ENCODE peak calls at places on chromosomes 6 and 20, in seven cellular contexts. M, A, F, R, O, Z and L are unnamed samples. For H3K4me1, the result is how much of the 10 kb centered on the place peaks cover.

GRCh38 chr6:21918666-21919065 is 325.1 kb downstream of the SOX4 start:
- DNase-seq in M (no peak), A (no peak), F (no peak), R (no peak), O (no peak), Z (no peak), L (no peak)

GRCh38 chr6:111709615-111710398 is 104.1 kb upstream of the TRAF3IP2 start:
- DNase-seq in M (peak), A (peak), F (no peak), R (peak), O (peak), Z (peak), L (no peak)

GRCh38 chr20:64073476-64074183 is 5.7 kb downstream of the RGS19 start:
- DNase-seq in M (no peak), A (no peak), F (no peak), R (no peak), O (no peak), Z (no peak), L (no peak)

GRCh38 chr6:38077488-38078015 is 258.0 kb downstream of the ZFAND3 start:
- DNase-seq in M (no peak), A (no peak), F (no peak), R (no peak), O (no peak), Z (no peak), L (no peak)

GRCh38 chr6:157203312-157203744 is 120.0 kb downstream of the TMEM242 start:
- DNase-seq in M (no peak), A (no peak), F (peak), R (no peak), O (no peak), Z (no peak), L (no peak)

GRCh38 chr20:39326050-39326449 is 363.9 kb downstream of the DHX35 start:
- DNase-seq in M (no peak), A (no peak), F (no peak), R (no peak), O (no peak), Z (no peak), L (no peak)

GRCh38 chr6:141552463-141552862 is 580.3 kb upstream of the GJE1 start:
- DNase-seq in M (no peak), A (peak), F (no peak), R (peak), O (peak), Z (no peak), L (no peak)

GRCh38 chr20:54172532-54172855 is 1.3 kb downstream of the CYP24A1 start:
- DNase-seq in M (no peak), A (no peak), F (no peak), R (no peak), O (no peak), Z (no peak), L (no peak)

GRCh38 chr6:84280030-84280429 is 52.6 kb upstream of the CEP162 start:
- DNase-seq in M (no peak), A (peak), F (no peak), R (peak), O (no peak), Z (no peak), L (no peak)

GRCh38 chr6:131574133-131574532 is 1.1 kb downstream of the ARG1 start:
- DNase-seq in M (no peak), A (no peak), F (no peak), R (no peak), O (no peak), Z (no peak), L (no peak)

GRCh38 chr20:4111440-4112411 is 96.4 kb upstream of the RNF24 start:
- DNase-seq in M (no peak), A (no peak), F (no peak), R (no peak), O (no peak), Z (no peak), L (no peak)

GRCh38 chr6:157879873-157880254 is 56.8 kb downstream of the SNX9 start:
- DNase-seq in M (no peak), A (no peak), F (no peak), R (no peak), O (no peak), Z (no peak), L (peak)

GRCh38 chr20:5973971-5974370 is 23.5 kb downstream of the MCM8 start:
- DNase-seq in M (no peak), A (no peak), F (no peak), R (no peak), O (no peak), Z (no peak), L (no peak)
- H3K27ac ChIP-seq in M (no peak), A (no peak), F (no peak), R (no peak), O (peak), Z (no peak), L (no peak)

GRCh38 chr6:3351837-3352524 is 93.2 kb downstream of the PSMG4 start:
- DNase-seq in M (no peak), A (no peak), F (no peak), R (no peak), O (no peak), Z (no peak), L (no peak)
- H3K4me1 ChIP-seq in M (under half), A (under half), F (under half), R (under half), O (under half), Z (under half), L (under half)

GRCh38 chr6:35300848-35301247 is 3.2 kb downstream of the DEF6 start:
- DNase-seq in M (no peak), A (no peak), F (no peak), R (no peak), O (no peak), Z (no peak), L (no peak)
- H3K27ac ChIP-seq in M (no peak), A (no peak), F (peak), R (no peak), O (no peak), Z (no peak), L (peak)

GRCh38 chr6:15279047-15279661 is 33.3 kb downstream of the JARID2 start:
- DNase-seq in M (no peak), A (no peak), F (no peak), R (no peak), O (no peak), Z (no peak), L (no peak)

GRCh38 chr6:15283986-15284361 is 38.1 kb downstream of the JARID2 start:
- DNase-seq in M (no peak), A (no peak), F (no peak), R (no peak), O (no peak), Z (no peak), L (no peak)

GRCh38 chr6:15282334-15282733 is 36.5 kb downstream of the JARID2 start:
- DNase-seq in M (no peak), A (no peak), F (no peak), R (no peak), O (no peak), Z (no peak), L (no peak)

GRCh38 chr6:15280961-15281360 is 35.1 kb downstream of the JARID2 start:
- DNase-seq in M (no peak), A (no peak), F (no peak), R (no peak), O (no peak), Z (no peak), L (no peak)

GRCh38 chr6:15280023-15280422 is 34.2 kb downstream of the JARID2 start:
- DNase-seq in M (no peak), A (no peak), F (no peak), R (peak), O (no peak), Z (no peak), L (no peak)
- H3K4me1 ChIP-seq in M (under half), A (under half), F (under half), R (under half), O (under half), Z (under half), L (half or more)

DNA sequence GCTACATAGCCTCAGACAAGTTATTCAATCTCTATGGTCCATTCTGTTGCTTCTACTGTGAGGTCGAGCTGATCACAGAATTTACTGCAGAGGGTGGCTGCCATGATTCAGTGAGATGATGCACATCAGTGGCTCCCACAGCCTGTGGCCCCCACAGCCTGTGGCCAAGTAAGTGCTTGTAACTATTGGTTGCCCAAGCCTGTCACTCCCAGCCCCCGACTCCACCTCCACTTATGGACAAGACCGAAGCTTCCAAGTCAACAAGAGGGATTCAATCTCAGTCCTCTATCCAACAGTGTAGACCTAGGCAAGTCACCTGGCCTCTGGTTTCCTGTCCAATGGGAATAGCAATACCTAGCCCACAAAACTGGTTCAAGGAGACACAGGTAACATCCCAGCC is 8.2 kb downstream of the KCNK5 start:
- DNase-seq in M (no peak), A (no peak), F (no peak), R (no peak), O (no peak), Z (no peak), L (no peak)
- H3K27ac ChIP-seq in M (no peak), A (no peak), F (peak), R (no peak), O (no peak), Z (no peak), L (peak)

DNA sequence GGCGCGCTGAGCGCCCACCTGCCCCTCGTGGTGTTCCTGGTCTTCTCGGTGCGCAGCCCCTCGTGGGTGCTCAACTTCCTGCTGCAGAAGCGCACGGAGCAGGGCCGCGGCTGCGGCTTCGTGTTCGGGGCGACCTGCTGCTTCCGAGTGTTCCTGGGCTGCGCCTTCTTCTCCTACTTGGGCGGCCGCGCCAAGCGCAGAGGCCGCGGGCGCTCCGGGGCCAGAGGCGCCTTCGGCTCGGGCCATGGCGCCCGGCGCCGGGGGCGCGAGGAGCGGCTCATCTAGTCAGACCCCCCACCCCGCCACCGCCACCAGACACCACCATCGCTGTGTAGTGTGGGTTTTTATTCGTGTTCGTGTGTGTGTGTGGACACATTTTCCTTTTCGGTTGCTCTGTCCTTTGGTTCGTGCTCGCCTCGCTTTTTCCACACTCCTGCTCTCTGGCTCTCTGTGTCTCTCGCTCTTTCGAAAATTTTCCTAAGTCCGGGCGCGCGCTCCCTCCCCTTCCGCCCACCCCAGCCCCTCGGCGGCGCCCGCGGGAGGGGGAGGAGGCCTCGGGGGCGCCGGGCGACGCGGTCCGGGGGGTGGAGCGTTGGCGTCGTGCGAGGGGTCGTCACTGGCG is 38.0 kb downstream of the GNAS start:
- DNase-seq in M (peak), A (peak), F (peak), R (peak), O (no peak), Z (peak), L (peak)
- H3K4me1 ChIP-seq in M (under half), A (under half), F (under half), R (under half), O (under half), Z (under half), L (under half)

GRCh38 chr6:68641172-68641571 is 6.1 kb downstream of the ADGRB3 start:
- DNase-seq in M (no peak), A (no peak), F (no peak), R (no peak), O (no peak), Z (no peak), L (no peak)
- H3K27ac ChIP-seq in M (no peak), A (no peak), F (no peak), R (no peak), O (no peak), Z (peak), L (no peak)

GRCh38 chr6:108673153-108673552 is 112.4 kb downstream of the FOXO3 start:
- DNase-seq in M (no peak), A (no peak), F (no peak), R (no peak), O (no peak), Z (no peak), L (no peak)

GRCh38 chr6:108669673-108670072 is 109.0 kb downstream of the FOXO3 start:
- DNase-seq in M (no peak), A (no peak), F (no peak), R (no peak), O (no peak), Z (no peak), L (no peak)

GRCh38 chr6:108671790-108672189 is 111.1 kb downstream of the FOXO3 start:
- DNase-seq in M (no peak), A (no peak), F (no peak), R (no peak), O (no peak), Z (no peak), L (no peak)

GRCh38 chr6:108673602-108674001 is 112.9 kb downstream of the FOXO3 start:
- DNase-seq in M (no peak), A (peak), F (no peak), R (peak), O (no peak), Z (no peak), L (no peak)

GRCh38 chr6:108671175-108671574 is 110.5 kb downstream of the FOXO3 start:
- DNase-seq in M (no peak), A (no peak), F (no peak), R (no peak), O (no peak), Z (no peak), L (no peak)
- H3K4me1 ChIP-seq in M (under half), A (under half), F (half or more), R (under half), O (under half), Z (half or more), L (half or more)